ENCODE peak calls at places on chromosomes 7 and 10, in nine cellular contexts. One of them, this sample, is unnamed.

GRCh38 chr10:3131098-3131497 is 41.5 kb downstream of the PITRM1 start:
- DNase-seq in foreskin fibroblast: peak; percentile 52
- DNase-seq in epithelial cell of esophagus: peak; percentile 97
- DNase-seq in endothelial cell of umbilical vein: no peak
- DNase-seq in WTC11: no peak
- DNase-seq in Calu3: no peak
- DNase-seq in breast epithelium: no peak
- DNase-seq in psoas muscle: no peak
- DNase-seq in tibial artery: no peak
- DNase-seq in this sample: no peak

GRCh38 chr10:77635402-77636227 is 2.0 kb downstream of the KCNMA1 start:
- DNase-seq in foreskin fibroblast: no peak
- DNase-seq in epithelial cell of esophagus: no peak
- DNase-seq in endothelial cell of umbilical vein: no peak
- DNase-seq in WTC11: no peak
- DNase-seq in Calu3: no peak
- DNase-seq in breast epithelium: no peak
- DNase-seq in psoas muscle: no peak
- DNase-seq in tibial artery: no peak
- DNase-seq in this sample: no peak

GRCh38 chr10:78211476-78212110 is 177.9 kb downstream of the RPS24 start:
- DNase-seq in foreskin fibroblast: peak; percentile 78
- DNase-seq in epithelial cell of esophagus: peak; percentile 44
- DNase-seq in endothelial cell of umbilical vein: peak; percentile 55
- DNase-seq in WTC11: peak; percentile 34
- DNase-seq in Calu3: peak; percentile 34
- DNase-seq in breast epithelium: no peak
- DNase-seq in psoas muscle: no peak
- DNase-seq in tibial artery: no peak
- DNase-seq in this sample: peak; percentile 33

GRCh38 chr7:137006293-137006692 is 137.8 kb downstream of the CHRM2 start:
- DNase-seq in foreskin fibroblast: peak; percentile 65
- DNase-seq in epithelial cell of esophagus: no peak
- DNase-seq in endothelial cell of umbilical vein: no peak
- DNase-seq in WTC11: no peak
- DNase-seq in Calu3: no peak
- DNase-seq in breast epithelium: no peak
- DNase-seq in psoas muscle: no peak
- DNase-seq in tibial artery: no peak
- DNase-seq in this sample: no peak

GRCh38 chr7:152969335-152969734 is 209.8 kb downstream of the ACTR3B start:
- DNase-seq in foreskin fibroblast: no peak
- DNase-seq in epithelial cell of esophagus: no peak
- DNase-seq in endothelial cell of umbilical vein: no peak
- DNase-seq in WTC11: no peak
- DNase-seq in Calu3: no peak
- DNase-seq in breast epithelium: no peak
- DNase-seq in psoas muscle: no peak
- DNase-seq in tibial artery: no peak
- DNase-seq in this sample: no peak

GRCh38 chr10:6144609-6145413 is 56.0 kb downstream of the RBM17 start:
- DNase-seq in foreskin fibroblast: peak; percentile 96
- DNase-seq in epithelial cell of esophagus: peak; percentile 87
- DNase-seq in endothelial cell of umbilical vein: peak; percentile 84
- DNase-seq in WTC11: peak; percentile 75
- DNase-seq in Calu3: peak; percentile 85
- DNase-seq in breast epithelium: peak; percentile 83
- DNase-seq in psoas muscle: peak; percentile 94
- DNase-seq in tibial artery: peak; percentile 94
- DNase-seq in this sample: peak; percentile 95

GRCh38 chr10:72107325-72108003 is 19.1 kb upstream of the SPOCK2 start:
- DNase-seq in foreskin fibroblast: no peak
- DNase-seq in epithelial cell of esophagus: peak; percentile 81
- DNase-seq in endothelial cell of umbilical vein: no peak
- DNase-seq in WTC11: no peak
- DNase-seq in Calu3: peak; percentile 48
- DNase-seq in breast epithelium: no peak
- DNase-seq in psoas muscle: no peak
- DNase-seq in tibial artery: no peak
- DNase-seq in this sample: peak; percentile 56

GRCh38 chr7:108001759-108002725 is 919 bp downstream of the LAMB1 start:
- DNase-seq in foreskin fibroblast: peak; percentile 83
- DNase-seq in epithelial cell of esophagus: no peak
- DNase-seq in endothelial cell of umbilical vein: no peak
- DNase-seq in WTC11: peak; percentile 29
- DNase-seq in Calu3: no peak
- DNase-seq in breast epithelium: no peak
- DNase-seq in psoas muscle: no peak
- DNase-seq in tibial artery: no peak
- DNase-seq in this sample: no peak

GRCh38 chr10:6347391-6347951 is 144.7 kb downstream of the PFKFB3 start:
- DNase-seq in foreskin fibroblast: peak; percentile 31
- DNase-seq in epithelial cell of esophagus: no peak
- DNase-seq in endothelial cell of umbilical vein: no peak
- DNase-seq in WTC11: no peak
- DNase-seq in Calu3: no peak
- DNase-seq in breast epithelium: no peak
- DNase-seq in psoas muscle: peak; percentile 36
- DNase-seq in tibial artery: no peak
- DNase-seq in this sample: peak; percentile 77

GRCh38 chr7:1512781-1513656 is 8.8 kb upstream of the INTS1 start:
- DNase-seq in foreskin fibroblast: peak; percentile 61
- DNase-seq in epithelial cell of esophagus: peak; percentile 87
- DNase-seq in endothelial cell of umbilical vein: peak; percentile 26
- DNase-seq in WTC11: no peak
- DNase-seq in Calu3: peak; percentile 59
- DNase-seq in breast epithelium: peak; percentile 96
- DNase-seq in psoas muscle: peak; percentile 94
- DNase-seq in tibial artery: peak; percentile 97
- DNase-seq in this sample: peak; percentile 72

GRCh38 chr7:20793686-20794394 is 7.2 kb upstream of the SP8 start:
- DNase-seq in foreskin fibroblast: no peak
- DNase-seq in epithelial cell of esophagus: no peak
- DNase-seq in endothelial cell of umbilical vein: peak; percentile 27
- DNase-seq in WTC11: no peak
- DNase-seq in Calu3: no peak
- DNase-seq in breast epithelium: no peak
- DNase-seq in psoas muscle: no peak
- DNase-seq in tibial artery: no peak
- DNase-seq in this sample: no peak

GRCh38 chr7:35878356-35878755 is 77.5 kb downstream of the SEPTIN7 start:
- DNase-seq in foreskin fibroblast: peak; percentile 30
- DNase-seq in epithelial cell of esophagus: no peak
- DNase-seq in endothelial cell of umbilical vein: no peak
- DNase-seq in WTC11: no peak
- DNase-seq in Calu3: no peak
- DNase-seq in breast epithelium: no peak
- DNase-seq in psoas muscle: no peak
- DNase-seq in tibial artery: no peak
- DNase-seq in this sample: no peak

GRCh38 chr7:27150568-27151340 is 1.6 kb downstream of the HOXA3 start:
- DNase-seq in foreskin fibroblast: peak; percentile 95
- DNase-seq in epithelial cell of esophagus: peak; percentile 77
- DNase-seq in endothelial cell of umbilical vein: peak; percentile 91
- DNase-seq in WTC11: peak; percentile 76
- DNase-seq in Calu3: peak; percentile 91
- DNase-seq in breast epithelium: peak; percentile 72
- DNase-seq in psoas muscle: peak; percentile 93
- DNase-seq in tibial artery: peak; percentile 90
- DNase-seq in this sample: peak; percentile 75

GRCh38 chr10:27207350-27207749 is 33.2 kb downstream of the ACBD5 start:
- DNase-seq in foreskin fibroblast: peak; percentile 6
- DNase-seq in epithelial cell of esophagus: no peak
- DNase-seq in endothelial cell of umbilical vein: no peak
- DNase-seq in WTC11: no peak
- DNase-seq in Calu3: no peak
- DNase-seq in breast epithelium: no peak
- DNase-seq in psoas muscle: no peak
- DNase-seq in tibial artery: no peak
- DNase-seq in this sample: no peak

GRCh38 chr7:73354196-73354595 is 26.2 kb downstream of the FKBP6 start:
- DNase-seq in foreskin fibroblast: no peak
- DNase-seq in epithelial cell of esophagus: no peak
- DNase-seq in endothelial cell of umbilical vein: no peak
- DNase-seq in WTC11: no peak
- DNase-seq in Calu3: no peak
- DNase-seq in breast epithelium: no peak
- DNase-seq in psoas muscle: no peak
- DNase-seq in tibial artery: no peak
- DNase-seq in this sample: no peak

GRCh38 chr10:16105082-16105481 is 244.8 kb upstream of the MINDY3 start:
- DNase-seq in foreskin fibroblast: no peak
- DNase-seq in epithelial cell of esophagus: no peak
- DNase-seq in endothelial cell of umbilical vein: peak; percentile 3
- DNase-seq in WTC11: no peak
- DNase-seq in Calu3: no peak
- DNase-seq in breast epithelium: no peak
- DNase-seq in psoas muscle: no peak
- DNase-seq in tibial artery: no peak
- DNase-seq in this sample: no peak

GRCh38 chr7:17305387-17306171 is 7.1 kb downstream of the AHR start:
- DNase-seq in foreskin fibroblast: no peak
- DNase-seq in epithelial cell of esophagus: no peak
- DNase-seq in endothelial cell of umbilical vein: no peak
- DNase-seq in WTC11: no peak
- DNase-seq in Calu3: no peak
- DNase-seq in breast epithelium: no peak
- DNase-seq in psoas muscle: no peak
- DNase-seq in tibial artery: no peak
- DNase-seq in this sample: no peak

GRCh38 chr7:156163747-156164146 is 351.5 kb upstream of the SHH start:
- DNase-seq in foreskin fibroblast: no peak
- DNase-seq in epithelial cell of esophagus: no peak
- DNase-seq in endothelial cell of umbilical vein: no peak
- DNase-seq in WTC11: no peak
- DNase-seq in Calu3: no peak
- DNase-seq in breast epithelium: no peak
- DNase-seq in psoas muscle: no peak
- DNase-seq in tibial artery: no peak
- DNase-seq in this sample: no peak

GRCh38 chr7:2037301-2037804 is 195.4 kb downstream of the MAD1L1 start:
- DNase-seq in foreskin fibroblast: no peak
- DNase-seq in epithelial cell of esophagus: no peak
- DNase-seq in endothelial cell of umbilical vein: no peak
- DNase-seq in WTC11: peak; percentile 6
- DNase-seq in Calu3: no peak
- DNase-seq in breast epithelium: no peak
- DNase-seq in psoas muscle: peak; percentile 14
- DNase-seq in tibial artery: peak; percentile 49
- DNase-seq in this sample: peak; percentile 81

GRCh38 chr10:83539528-83540308 is 599.6 kb upstream of the GHITM start:
- DNase-seq in foreskin fibroblast: peak; percentile 33
- DNase-seq in epithelial cell of esophagus: peak; percentile 12
- DNase-seq in endothelial cell of umbilical vein: no peak
- DNase-seq in WTC11: no peak
- DNase-seq in Calu3: no peak
- DNase-seq in breast epithelium: no peak
- DNase-seq in psoas muscle: peak; percentile 83
- DNase-seq in tibial artery: peak; percentile 72
- DNase-seq in this sample: no peak
- TF ChIP-seq CTCF in foreskin fibroblast: no peak
- TF ChIP-seq CTCF in epithelial cell of esophagus: no peak
- TF ChIP-seq CTCF in endothelial cell of umbilical vein: no peak
- TF ChIP-seq CTCF in WTC11: no peak
- TF ChIP-seq CTCF in Calu3: no peak
- TF ChIP-seq CTCF in breast epithelium: no peak
- TF ChIP-seq CTCF in psoas muscle: no peak
- TF ChIP-seq CTCF in tibial artery: no peak
- TF ChIP-seq CTCF in this sample: no peak

GRCh38 chr10:88472540-88472939 is 110.6 kb downstream of the RNLS start:
- DNase-seq in foreskin fibroblast: peak; percentile 39
- DNase-seq in epithelial cell of esophagus: no peak
- DNase-seq in endothelial cell of umbilical vein: no peak
- DNase-seq in WTC11: peak; percentile 24
- DNase-seq in Calu3: no peak
- DNase-seq in breast epithelium: peak; percentile 20
- DNase-seq in psoas muscle: no peak
- DNase-seq in tibial artery: no peak
- DNase-seq in this sample: no peak
- TF ChIP-seq CTCF in foreskin fibroblast: no peak
- TF ChIP-seq CTCF in epithelial cell of esophagus: no peak
- TF ChIP-seq CTCF in endothelial cell of umbilical vein: no peak
- TF ChIP-seq CTCF in WTC11: no peak
- TF ChIP-seq CTCF in Calu3: no peak
- TF ChIP-seq CTCF in breast epithelium: peak; percentile 35
- TF ChIP-seq CTCF in psoas muscle: no peak
- TF ChIP-seq CTCF in tibial artery: no peak
- TF ChIP-seq CTCF in this sample: no peak

GRCh38 chr10:114499120-114499519 is 94.8 kb upstream of the AFAP1L2 start:
- DNase-seq in foreskin fibroblast: no peak
- DNase-seq in epithelial cell of esophagus: no peak
- DNase-seq in endothelial cell of umbilical vein: no peak
- DNase-seq in WTC11: no peak
- DNase-seq in Calu3: no peak
- DNase-seq in breast epithelium: no peak
- DNase-seq in psoas muscle: no peak
- DNase-seq in tibial artery: no peak
- DNase-seq in this sample: no peak

GRCh38 chr10:114499630-114500190 is 95.4 kb upstream of the AFAP1L2 start:
- DNase-seq in foreskin fibroblast: no peak
- DNase-seq in epithelial cell of esophagus: peak; percentile 100
- DNase-seq in endothelial cell of umbilical vein: no peak
- DNase-seq in WTC11: no peak
- DNase-seq in Calu3: no peak
- DNase-seq in breast epithelium: no peak
- DNase-seq in psoas muscle: no peak
- DNase-seq in tibial artery: no peak
- DNase-seq in this sample: peak; percentile 93

GRCh38 chr10:114500643-114501042 is 96.3 kb upstream of the AFAP1L2 start:
- DNase-seq in foreskin fibroblast: no peak
- DNase-seq in epithelial cell of esophagus: peak; percentile 23
- DNase-seq in endothelial cell of umbilical vein: no peak
- DNase-seq in WTC11: no peak
- DNase-seq in Calu3: no peak
- DNase-seq in breast epithelium: no peak
- DNase-seq in psoas muscle: no peak
- DNase-seq in tibial artery: no peak
- DNase-seq in this sample: no peak

GRCh38 chr10:114502071-114502470 is 97.8 kb upstream of the AFAP1L2 start:
- DNase-seq in foreskin fibroblast: no peak
- DNase-seq in epithelial cell of esophagus: no peak
- DNase-seq in endothelial cell of umbilical vein: peak; percentile 93
- DNase-seq in WTC11: no peak
- DNase-seq in Calu3: no peak
- DNase-seq in breast epithelium: no peak
- DNase-seq in psoas muscle: no peak
- DNase-seq in tibial artery: no peak
- DNase-seq in this sample: no peak

GRCh38 chr10:114501650-114502049 is 97.3 kb upstream of the AFAP1L2 start:
- DNase-seq in foreskin fibroblast: no peak
- DNase-seq in epithelial cell of esophagus: no peak
- DNase-seq in endothelial cell of umbilical vein: no peak
- DNase-seq in WTC11: no peak
- DNase-seq in Calu3: no peak
- DNase-seq in breast epithelium: no peak
- DNase-seq in psoas muscle: no peak
- DNase-seq in tibial artery: no peak
- DNase-seq in this sample: no peak
- TF ChIP-seq CTCF in foreskin fibroblast: no peak
- TF ChIP-seq CTCF in epithelial cell of esophagus: no peak
- TF ChIP-seq CTCF in endothelial cell of umbilical vein: no peak
- TF ChIP-seq CTCF in WTC11: no peak
- TF ChIP-seq CTCF in Calu3: no peak
- TF ChIP-seq CTCF in breast epithelium: no peak
- TF ChIP-seq CTCF in psoas muscle: no peak
- TF ChIP-seq CTCF in tibial artery: no peak
- TF ChIP-seq CTCF in this sample: peak; percentile 23

GRCh38 chr7:157474685-157475084 is 137.9 kb downstream of the DNAJB6 start:
- DNase-seq in foreskin fibroblast: peak; percentile 11
- DNase-seq in epithelial cell of esophagus: no peak
- DNase-seq in endothelial cell of umbilical vein: no peak
- DNase-seq in WTC11: peak; percentile 84
- DNase-seq in Calu3: peak; percentile 32
- DNase-seq in breast epithelium: peak; percentile 13
- DNase-seq in psoas muscle: no peak
- DNase-seq in tibial artery: no peak
- DNase-seq in this sample: peak; percentile 51
- TF ChIP-seq CTCF in foreskin fibroblast: peak; percentile 26
- TF ChIP-seq CTCF in epithelial cell of esophagus: no peak
- TF ChIP-seq CTCF in endothelial cell of umbilical vein: peak; percentile 26
- TF ChIP-seq CTCF in WTC11: peak; percentile 52
- TF ChIP-seq CTCF in Calu3: no peak
- TF ChIP-seq CTCF in breast epithelium: no peak
- TF ChIP-seq CTCF in psoas muscle: peak; percentile 25
- TF ChIP-seq CTCF in tibial artery: no peak
- TF ChIP-seq CTCF in this sample: peak; percentile 65

This sample was measured in activated CD8-positive, alpha-beta T cell treated with anti-CD3 and anti-CD28 coated beads for 36 hours.